ENCODE peak calls at places on chromosomes 3 and 15, in four cellular contexts. W is ascending aorta; G is CD8-positive, alpha-beta T cell; J is upper lobe of right lung. I is an unnamed sample.

GRCh38 chr3:159884661-159885402 is 103.8 kb upstream of the IL12A start:
- DNase-seq in G (no peak), J (no peak), W (no peak), I (no peak)

GRCh38 chr3:125054436-125055164 is 1.2 kb downstream of the HEG1 start:
- DNase-seq in G (no peak), W (no peak), J (no peak), I (no peak)

GRCh38 chr3:172034786-172035685 is 4.3 kb upstream of the FNDC3B start:
- DNase-seq in W (no peak), G (no peak), J (no peak), I (no peak)

GRCh38 chr15:40217166-40217785 is 21.6 kb upstream of the PAK6 start:
- DNase-seq in W (no peak), G (peak), J (no peak), I (no peak)

GRCh38 chr15:66287461-66288055 is 5.8 kb upstream of the DIS3L start:
- DNase-seq in J (no peak), G (no peak), W (no peak), I (no peak)

GRCh38 chr3:181610973-181611265 is 100.8 kb upstream of the SOX2 start:
- DNase-seq in J (no peak), W (no peak), G (no peak), I (no peak)

GRCh38 chr3:37991823-37992222 is 1.2 kb downstream of the VILL start:
- DNase-seq in W (no peak), G (no peak), J (peak), I (no peak)

GRCh38 chr3:129026728-129027543 is 25.8 kb downstream of the EFCC1 start:
- DNase-seq in W (peak), J (peak), G (peak), I (peak)

GRCh38 chr3:54211097-54211496 is 88.7 kb downstream of the CACNA2D3 start:
- DNase-seq in J (no peak), W (no peak), G (no peak), I (no peak)

GRCh38 chr3:99232696-99233095 is 331.2 kb upstream of the DCBLD2 start:
- DNase-seq in G (no peak), W (peak), J (no peak), I (no peak)

GRCh38 chr3:66948041-66948440 is 50.1 kb upstream of the KBTBD8 start:
- DNase-seq in G (no peak), W (no peak), J (no peak), I (no peak)

GRCh38 chr15:29262738-29263137 is 6.9 kb downstream of the NSMCE3 start:
- DNase-seq in J (no peak), G (no peak), W (no peak), I (no peak)

GRCh38 chr3:38283810-38284775 is 2.0 kb downstream of the SLC22A14 start:
- DNase-seq in G (no peak), J (no peak), W (no peak), I (no peak)

GRCh38 chr3:38992117-38992779 is 59.5 kb downstream of the SCN11A start:
- DNase-seq in W (no peak), J (no peak), G (no peak), I (no peak)

GRCh38 chr3:181913254-181913653 is 201.5 kb downstream of the SOX2 start:
- DNase-seq in J (no peak), W (no peak), G (no peak), I (no peak)

GRCh38 chr3:107919239-107919638 is 171.6 kb downstream of the CD47 start:
- DNase-seq in W (no peak), G (no peak), J (no peak), I (no peak)

GRCh38 chr3:44184319-44184953 is 57.2 kb upstream of the TOPAZ1 start:
- DNase-seq in G (no peak), W (no peak), J (no peak), I (no peak)

GRCh38 chr3:49721165-49721860 is 1.8 kb upstream of the AMIGO3 start:
- DNase-seq in J (peak), G (no peak), W (peak), I (no peak)

GRCh38 chr3:69458798-69459197 is 72.9 kb upstream of the FRMD4B start:
- DNase-seq in W (no peak), G (no peak), J (no peak), I (no peak)

GRCh38 chr3:46865034-46865507 is 1.8 kb upstream of the MYL3 start:
- DNase-seq in J (peak), G (no peak), W (no peak), I (peak)

GRCh38 chr3:126622694-126623093 is 32.2 kb downstream of the TXNRD3 start:
- DNase-seq in J (no peak), W (no peak), G (no peak), I (no peak)

GRCh38 chr3:65196663-65197062 is 508.9 kb upstream of the ADAMTS9 start:
- DNase-seq in J (no peak), G (no peak), W (no peak), I (no peak)

GRCh38 chr15:25741253-25741575 is 121.9 kb downstream of the ATP10A start:
- DNase-seq in J (no peak), W (no peak), G (no peak), I (no peak)

GRCh38 chr3:19250959-19251610 is 102.8 kb downstream of the KCNH8 start:
- DNase-seq in G (no peak), W (no peak), J (no peak), I (no peak)

GRCh38 chr15:76905855-76906254 is 715 bp upstream of the SCAPER start:
- DNase-seq in G (no peak), W (no peak), J (no peak), I (no peak)

GRCh38 chr3:125212509-125213372 is at the start of gene SLC12A8:
- DNase-seq in G (no peak), W (no peak), J (peak), I (no peak)

GRCh38 chr3:39260957-39261356 is 18.9 kb downstream of the CX3CR1 start:
- DNase-seq in J (peak), W (peak), G (no peak), I (peak)

GRCh38 chr3:131326307-131326706 is 55.3 kb upstream of the NUDT16 start:
- DNase-seq in W (no peak), J (no peak), G (no peak), I (no peak)

GRCh38 chr3:28859897-28860296 is 421.0 kb upstream of the RBMS3 start:
- DNase-seq in J (no peak), G (no peak), W (no peak), I (no peak)

GRCh38 chr3:147412491-147412916 is 3.3 kb downstream of the ZIC1 start:
- DNase-seq in G (no peak), W (no peak), J (no peak), I (no peak)

GRCh38 chr15:58669108-58669507 is 80.4 kb downstream of the ADAM10 start:
- DNase-seq in G (no peak), J (no peak), W (no peak), I (no peak)

GRCh38 chr3:197454014-197454413 is 101.8 kb downstream of the BDH1 start:
- DNase-seq in G (no peak), J (peak), W (no peak), I (no peak)

GRCh38 chr3:197718904-197719303 is 17.8 kb downstream of the RUBCN start:
- DNase-seq in J (peak), W (no peak), G (no peak), I (no peak)

GRCh38 chr3:141796436-141797166 is 33.4 kb downstream of the GRK7 start:
- DNase-seq in W (no peak), G (peak), J (no peak), I (no peak)

GRCh38 chr15:93001881-93002280 is 87.1 kb downstream of the RGMA start:
- DNase-seq in G (no peak), W (no peak), J (no peak), I (no peak)
- TF ChIP-seq CTCF in G (no peak), W (no peak), J (no peak), I (no peak)

GRCh38 chr15:99733268-99734039 is at the start of gene LYSMD4:
- DNase-seq in J (peak), W (peak), G (peak), I (peak)

GRCh38 chr15:99732711-99733267 is 448 bp downstream of the LYSMD4 start:
- DNase-seq in W (peak), G (no peak), J (no peak), I (no peak)

GRCh38 chr15:99731336-99732267 is 1.6 kb downstream of the LYSMD4 start:
- DNase-seq in W (no peak), G (no peak), J (no peak), I (no peak)

GRCh38 chr15:99734575-99734974 is 1.3 kb upstream of the LYSMD4 start:
- DNase-seq in G (no peak), W (peak), J (no peak), I (no peak)

GRCh38 chr15:99732268-99732641 is 982 bp downstream of the LYSMD4 start:
- DNase-seq in W (no peak), G (no peak), J (no peak), I (no peak)
- TF ChIP-seq CTCF in W (no peak), G (no peak), J (no peak), I (no peak)

GRCh38 chr3:111616417-111617105 is 21.4 kb upstream of the ZBED2 start:
- DNase-seq in G (peak), J (no peak), W (no peak), I (no peak)
- TF ChIP-seq CTCF in G (peak), J (peak), W (no peak), I (no peak)

DNA sequence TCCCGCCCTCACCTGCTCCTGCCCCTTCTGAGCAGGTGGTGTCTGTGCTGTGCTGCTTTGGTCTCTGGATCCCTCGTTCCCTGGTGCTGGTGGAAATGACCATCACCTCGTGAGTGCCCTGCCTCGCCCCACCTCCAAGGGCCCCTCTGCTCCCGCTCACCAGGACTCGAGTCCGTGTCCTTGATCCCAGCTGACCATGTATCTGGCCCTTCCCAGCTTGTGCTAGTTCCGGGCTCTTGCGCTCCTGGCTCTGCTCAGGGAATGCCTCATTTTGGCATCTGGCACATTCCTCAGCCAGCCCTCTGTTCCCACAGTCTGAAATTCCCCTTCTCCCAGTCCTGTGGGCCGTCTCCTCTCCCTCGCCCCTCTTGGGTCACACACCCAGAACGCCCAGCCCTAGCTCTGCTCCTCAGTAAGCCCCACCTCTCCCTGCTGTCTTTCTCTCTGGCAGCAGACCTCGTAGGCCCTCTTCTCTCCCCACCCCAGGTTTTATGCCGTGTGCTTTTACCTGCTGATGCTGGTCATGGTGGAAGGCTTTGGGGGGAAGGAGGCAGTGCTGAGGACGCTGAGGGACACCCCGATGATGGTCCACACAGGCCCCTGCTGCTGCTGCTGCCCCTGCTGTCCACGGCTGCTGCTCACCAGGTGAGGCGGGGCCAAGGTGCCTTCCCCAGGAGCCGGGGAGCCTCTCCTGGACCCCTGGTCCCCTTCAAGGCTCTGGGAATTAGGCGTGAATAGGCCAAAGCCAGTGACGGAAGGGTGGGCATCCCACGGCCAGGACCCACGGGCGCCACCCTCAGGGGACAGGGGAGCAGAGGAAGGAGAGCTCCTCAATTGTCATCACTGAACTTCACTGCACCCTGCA is 11.5 kb downstream of the SLC51A start:
- DNase-seq in J (no peak), W (no peak), G (no peak), I (no peak)
- TF ChIP-seq CTCF in J (no peak), W (no peak), G (no peak), I (no peak)

DNA sequence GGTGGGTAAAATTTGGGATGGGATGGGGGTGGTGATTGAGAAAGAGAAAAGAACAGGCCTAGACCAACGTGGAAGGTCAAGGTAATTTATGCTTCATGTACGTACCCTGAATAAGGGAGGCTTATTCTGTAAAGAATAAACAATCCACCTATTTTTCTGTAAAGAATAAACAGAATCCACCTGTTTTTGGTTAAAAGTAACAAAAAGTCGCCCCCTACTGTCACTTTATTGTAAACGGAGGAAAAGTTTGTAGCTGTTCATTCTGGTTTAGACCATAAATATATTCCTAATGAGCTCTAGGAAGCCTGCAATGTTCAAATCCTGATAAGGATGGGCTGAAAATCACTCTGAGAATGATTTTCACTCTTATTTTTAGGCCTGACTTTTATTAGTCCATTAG is 23.5 kb upstream of the SQOR start:
- DNase-seq in J (no peak), G (no peak), W (no peak), I (no peak)
- TF ChIP-seq CTCF in J (peak), G (peak), W (peak), I (no peak)

I was measured in omental fat pad.